ENCODE peak calls at places on chromosomes 3 and 15, in nine cellular contexts. One of them, this sample, is unnamed.

GRCh38 chr3:45987368-45988099 is 8.1 kb downstream of the FYCO1 start:
- DNase-seq in GM12864: no peak
- DNase-seq in activated naive CD8-positive, alpha-beta T cell treated with anti-CD3 and anti-CD28 coated beads, Interleukin-2, amount 10 ng/mL, durations not matched to agents 7 days and 5 days: no peak
- DNase-seq in NCI-H1436: no peak
- DNase-seq in GM20000: no peak
- DNase-seq in A673: no peak
- DNase-seq in activated naive CD4-positive, alpha-beta T cell treated with anti-CD3 and anti-CD28 coated beads, Interleukin-2, amount 10 ng/mL, durations not matched to agents 7 days and 5 days: no peak
- DNase-seq in aorta: no peak
- DNase-seq in activated gamma-delta T cell treated with anti-CD3 and anti-CD28 coated beads, Interleukin-2, amount 50 U/mL, for 16 hours: no peak
- DNase-seq in this sample: no peak

GRCh38 chr15:90315276-90315982 is 36.7 kb upstream of the ZNF774 start:
- DNase-seq in A673: no peak
- DNase-seq in aorta: peak
- DNase-seq in activated gamma-delta T cell treated with anti-CD3 and anti-CD28 coated beads, Interleukin-2, amount 50 U/mL, for 16 hours: no peak
- DNase-seq in GM12864: no peak
- DNase-seq in GM20000: no peak
- DNase-seq in activated naive CD8-positive, alpha-beta T cell treated with anti-CD3 and anti-CD28 coated beads, Interleukin-2, amount 10 ng/mL, durations not matched to agents 7 days and 5 days: no peak
- DNase-seq in activated naive CD4-positive, alpha-beta T cell treated with anti-CD3 and anti-CD28 coated beads, Interleukin-2, amount 10 ng/mL, durations not matched to agents 7 days and 5 days: no peak
- DNase-seq in NCI-H1436: no peak
- DNase-seq in this sample: no peak

GRCh38 chr3:190644766-190645165 is 130.9 kb downstream of the IL1RAP start:
- DNase-seq in activated naive CD8-positive, alpha-beta T cell treated with anti-CD3 and anti-CD28 coated beads, Interleukin-2, amount 10 ng/mL, durations not matched to agents 7 days and 5 days: no peak
- DNase-seq in GM20000: no peak
- DNase-seq in aorta: no peak
- DNase-seq in GM12864: no peak
- DNase-seq in activated gamma-delta T cell treated with anti-CD3 and anti-CD28 coated beads, Interleukin-2, amount 50 U/mL, for 16 hours: no peak
- DNase-seq in NCI-H1436: no peak
- DNase-seq in activated naive CD4-positive, alpha-beta T cell treated with anti-CD3 and anti-CD28 coated beads, Interleukin-2, amount 10 ng/mL, durations not matched to agents 7 days and 5 days: no peak
- DNase-seq in A673: peak
- DNase-seq in this sample: no peak

GRCh38 chr3:184338538-184338945 is 1.1 kb downstream of the FAM131A start:
- DNase-seq in activated naive CD4-positive, alpha-beta T cell treated with anti-CD3 and anti-CD28 coated beads, Interleukin-2, amount 10 ng/mL, durations not matched to agents 7 days and 5 days: no peak
- DNase-seq in A673: peak
- DNase-seq in aorta: peak
- DNase-seq in activated naive CD8-positive, alpha-beta T cell treated with anti-CD3 and anti-CD28 coated beads, Interleukin-2, amount 10 ng/mL, durations not matched to agents 7 days and 5 days: no peak
- DNase-seq in NCI-H1436: peak
- DNase-seq in GM20000: peak
- DNase-seq in GM12864: no peak
- DNase-seq in activated gamma-delta T cell treated with anti-CD3 and anti-CD28 coated beads, Interleukin-2, amount 50 U/mL, for 16 hours: no peak
- DNase-seq in this sample: no peak

GRCh38 chr3:9037113-9037715 is 73.9 kb upstream of the RAD18 start:
- DNase-seq in aorta: no peak
- DNase-seq in activated naive CD4-positive, alpha-beta T cell treated with anti-CD3 and anti-CD28 coated beads, Interleukin-2, amount 10 ng/mL, durations not matched to agents 7 days and 5 days: no peak
- DNase-seq in activated naive CD8-positive, alpha-beta T cell treated with anti-CD3 and anti-CD28 coated beads, Interleukin-2, amount 10 ng/mL, durations not matched to agents 7 days and 5 days: no peak
- DNase-seq in activated gamma-delta T cell treated with anti-CD3 and anti-CD28 coated beads, Interleukin-2, amount 50 U/mL, for 16 hours: no peak
- DNase-seq in GM20000: no peak
- DNase-seq in GM12864: no peak
- DNase-seq in A673: no peak
- DNase-seq in NCI-H1436: no peak
- DNase-seq in this sample: no peak

GRCh38 chr3:42351221-42351620 is 59.2 kb downstream of the LYZL4 start:
- DNase-seq in activated naive CD8-positive, alpha-beta T cell treated with anti-CD3 and anti-CD28 coated beads, Interleukin-2, amount 10 ng/mL, durations not matched to agents 7 days and 5 days: no peak
- DNase-seq in GM20000: no peak
- DNase-seq in activated gamma-delta T cell treated with anti-CD3 and anti-CD28 coated beads, Interleukin-2, amount 50 U/mL, for 16 hours: no peak
- DNase-seq in aorta: no peak
- DNase-seq in activated naive CD4-positive, alpha-beta T cell treated with anti-CD3 and anti-CD28 coated beads, Interleukin-2, amount 10 ng/mL, durations not matched to agents 7 days and 5 days: no peak
- DNase-seq in GM12864: no peak
- DNase-seq in A673: no peak
- DNase-seq in NCI-H1436: no peak
- DNase-seq in this sample: no peak

GRCh38 chr15:101500865-101501551 is 11.5 kb upstream of the PCSK6 start:
- DNase-seq in GM20000: peak
- DNase-seq in GM12864: no peak
- DNase-seq in A673: no peak
- DNase-seq in activated gamma-delta T cell treated with anti-CD3 and anti-CD28 coated beads, Interleukin-2, amount 50 U/mL, for 16 hours: no peak
- DNase-seq in activated naive CD4-positive, alpha-beta T cell treated with anti-CD3 and anti-CD28 coated beads, Interleukin-2, amount 10 ng/mL, durations not matched to agents 7 days and 5 days: no peak
- DNase-seq in NCI-H1436: no peak
- DNase-seq in aorta: no peak
- DNase-seq in activated naive CD8-positive, alpha-beta T cell treated with anti-CD3 and anti-CD28 coated beads, Interleukin-2, amount 10 ng/mL, durations not matched to agents 7 days and 5 days: no peak
- DNase-seq in this sample: no peak

GRCh38 chr3:13647314-13648059 is 98.6 kb downstream of the FBLN2 start:
- DNase-seq in aorta: no peak
- DNase-seq in GM20000: no peak
- DNase-seq in activated naive CD8-positive, alpha-beta T cell treated with anti-CD3 and anti-CD28 coated beads, Interleukin-2, amount 10 ng/mL, durations not matched to agents 7 days and 5 days: peak
- DNase-seq in activated gamma-delta T cell treated with anti-CD3 and anti-CD28 coated beads, Interleukin-2, amount 50 U/mL, for 16 hours: no peak
- DNase-seq in NCI-H1436: no peak
- DNase-seq in activated naive CD4-positive, alpha-beta T cell treated with anti-CD3 and anti-CD28 coated beads, Interleukin-2, amount 10 ng/mL, durations not matched to agents 7 days and 5 days: peak
- DNase-seq in A673: peak
- DNase-seq in GM12864: no peak
- DNase-seq in this sample: no peak

GRCh38 chr15:58369261-58369699 is 62.5 kb upstream of the LIPC start:
- DNase-seq in aorta: no peak
- DNase-seq in GM12864: peak
- DNase-seq in activated naive CD4-positive, alpha-beta T cell treated with anti-CD3 and anti-CD28 coated beads, Interleukin-2, amount 10 ng/mL, durations not matched to agents 7 days and 5 days: peak
- DNase-seq in NCI-H1436: no peak
- DNase-seq in activated gamma-delta T cell treated with anti-CD3 and anti-CD28 coated beads, Interleukin-2, amount 50 U/mL, for 16 hours: no peak
- DNase-seq in activated naive CD8-positive, alpha-beta T cell treated with anti-CD3 and anti-CD28 coated beads, Interleukin-2, amount 10 ng/mL, durations not matched to agents 7 days and 5 days: no peak
- DNase-seq in GM20000: peak
- DNase-seq in A673: no peak
- DNase-seq in this sample: no peak

GRCh38 chr3:161291191-161291901 is 70.2 kb downstream of the NMD3 start:
- DNase-seq in A673: no peak
- DNase-seq in activated gamma-delta T cell treated with anti-CD3 and anti-CD28 coated beads, Interleukin-2, amount 50 U/mL, for 16 hours: no peak
- DNase-seq in activated naive CD4-positive, alpha-beta T cell treated with anti-CD3 and anti-CD28 coated beads, Interleukin-2, amount 10 ng/mL, durations not matched to agents 7 days and 5 days: no peak
- DNase-seq in activated naive CD8-positive, alpha-beta T cell treated with anti-CD3 and anti-CD28 coated beads, Interleukin-2, amount 10 ng/mL, durations not matched to agents 7 days and 5 days: no peak
- DNase-seq in GM20000: no peak
- DNase-seq in NCI-H1436: no peak
- DNase-seq in GM12864: no peak
- DNase-seq in aorta: no peak
- DNase-seq in this sample: no peak

GRCh38 chr3:68306571-68306970 is 625.8 kb downstream of the TAFA4 start:
- DNase-seq in activated naive CD8-positive, alpha-beta T cell treated with anti-CD3 and anti-CD28 coated beads, Interleukin-2, amount 10 ng/mL, durations not matched to agents 7 days and 5 days: no peak
- DNase-seq in GM12864: no peak
- DNase-seq in NCI-H1436: no peak
- DNase-seq in activated gamma-delta T cell treated with anti-CD3 and anti-CD28 coated beads, Interleukin-2, amount 50 U/mL, for 16 hours: no peak
- DNase-seq in activated naive CD4-positive, alpha-beta T cell treated with anti-CD3 and anti-CD28 coated beads, Interleukin-2, amount 10 ng/mL, durations not matched to agents 7 days and 5 days: peak
- DNase-seq in aorta: no peak
- DNase-seq in GM20000: peak
- DNase-seq in A673: peak
- DNase-seq in this sample: no peak

GRCh38 chr3:152253514-152253913 is 15.2 kb upstream of the MBNL1 start:
- DNase-seq in activated naive CD4-positive, alpha-beta T cell treated with anti-CD3 and anti-CD28 coated beads, Interleukin-2, amount 10 ng/mL, durations not matched to agents 7 days and 5 days: no peak
- DNase-seq in aorta: no peak
- DNase-seq in GM12864: no peak
- DNase-seq in A673: no peak
- DNase-seq in GM20000: no peak
- DNase-seq in activated gamma-delta T cell treated with anti-CD3 and anti-CD28 coated beads, Interleukin-2, amount 50 U/mL, for 16 hours: no peak
- DNase-seq in NCI-H1436: no peak
- DNase-seq in activated naive CD8-positive, alpha-beta T cell treated with anti-CD3 and anti-CD28 coated beads, Interleukin-2, amount 10 ng/mL, durations not matched to agents 7 days and 5 days: no peak
- DNase-seq in this sample: no peak

GRCh38 chr3:4852780-4853748 is 126.2 kb upstream of the BHLHE40 start:
- DNase-seq in GM20000: no peak
- DNase-seq in NCI-H1436: no peak
- DNase-seq in activated naive CD4-positive, alpha-beta T cell treated with anti-CD3 and anti-CD28 coated beads, Interleukin-2, amount 10 ng/mL, durations not matched to agents 7 days and 5 days: no peak
- DNase-seq in A673: no peak
- DNase-seq in activated naive CD8-positive, alpha-beta T cell treated with anti-CD3 and anti-CD28 coated beads, Interleukin-2, amount 10 ng/mL, durations not matched to agents 7 days and 5 days: no peak
- DNase-seq in aorta: no peak
- DNase-seq in activated gamma-delta T cell treated with anti-CD3 and anti-CD28 coated beads, Interleukin-2, amount 50 U/mL, for 16 hours: no peak
- DNase-seq in GM12864: no peak
- DNase-seq in this sample: no peak

GRCh38 chr3:69823710-69824109 is 84.4 kb downstream of the MITF start:
- DNase-seq in GM20000: no peak
- DNase-seq in aorta: no peak
- DNase-seq in activated naive CD4-positive, alpha-beta T cell treated with anti-CD3 and anti-CD28 coated beads, Interleukin-2, amount 10 ng/mL, durations not matched to agents 7 days and 5 days: no peak
- DNase-seq in NCI-H1436: no peak
- DNase-seq in activated gamma-delta T cell treated with anti-CD3 and anti-CD28 coated beads, Interleukin-2, amount 50 U/mL, for 16 hours: no peak
- DNase-seq in A673: no peak
- DNase-seq in activated naive CD8-positive, alpha-beta T cell treated with anti-CD3 and anti-CD28 coated beads, Interleukin-2, amount 10 ng/mL, durations not matched to agents 7 days and 5 days: no peak
- DNase-seq in GM12864: no peak
- DNase-seq in this sample: no peak

GRCh38 chr15:90031231-90031791 is 30.2 kb downstream of the ZNF710 start:
- DNase-seq in aorta: no peak
- DNase-seq in GM12864: peak
- DNase-seq in activated naive CD4-positive, alpha-beta T cell treated with anti-CD3 and anti-CD28 coated beads, Interleukin-2, amount 10 ng/mL, durations not matched to agents 7 days and 5 days: peak
- DNase-seq in activated gamma-delta T cell treated with anti-CD3 and anti-CD28 coated beads, Interleukin-2, amount 50 U/mL, for 16 hours: no peak
- DNase-seq in activated naive CD8-positive, alpha-beta T cell treated with anti-CD3 and anti-CD28 coated beads, Interleukin-2, amount 10 ng/mL, durations not matched to agents 7 days and 5 days: no peak
- DNase-seq in GM20000: peak
- DNase-seq in NCI-H1436: peak
- DNase-seq in A673: peak
- DNase-seq in this sample: no peak

GRCh38 chr3:188421151-188421821 is 267.3 kb downstream of the LPP start:
- DNase-seq in GM12864: no peak
- DNase-seq in activated gamma-delta T cell treated with anti-CD3 and anti-CD28 coated beads, Interleukin-2, amount 50 U/mL, for 16 hours: no peak
- DNase-seq in A673: peak
- DNase-seq in GM20000: no peak
- DNase-seq in NCI-H1436: no peak
- DNase-seq in aorta: no peak
- DNase-seq in activated naive CD8-positive, alpha-beta T cell treated with anti-CD3 and anti-CD28 coated beads, Interleukin-2, amount 10 ng/mL, durations not matched to agents 7 days and 5 days: no peak
- DNase-seq in activated naive CD4-positive, alpha-beta T cell treated with anti-CD3 and anti-CD28 coated beads, Interleukin-2, amount 10 ng/mL, durations not matched to agents 7 days and 5 days: no peak
- DNase-seq in this sample: no peak

GRCh38 chr3:53045784-53046170 is at the start of gene SFMBT1:
- DNase-seq in activated naive CD8-positive, alpha-beta T cell treated with anti-CD3 and anti-CD28 coated beads, Interleukin-2, amount 10 ng/mL, durations not matched to agents 7 days and 5 days: peak
- DNase-seq in activated gamma-delta T cell treated with anti-CD3 and anti-CD28 coated beads, Interleukin-2, amount 50 U/mL, for 16 hours: peak
- DNase-seq in aorta: peak
- DNase-seq in A673: peak
- DNase-seq in activated naive CD4-positive, alpha-beta T cell treated with anti-CD3 and anti-CD28 coated beads, Interleukin-2, amount 10 ng/mL, durations not matched to agents 7 days and 5 days: peak
- DNase-seq in GM12864: no peak
- DNase-seq in GM20000: peak
- DNase-seq in NCI-H1436: no peak
- DNase-seq in this sample: peak